ENCODE peak calls at places on chromosome 21, in nine cellular contexts. One of them, this sample, is unnamed.

GRCh38 chr21:33024278-33025103 is 1.2 kb upstream of the OLIG2 start:
- DNase-seq in OCI-LY7: no peak
- DNase-seq in epithelial cell of proximal tubule: no peak
- DNase-seq in WTC11: no peak
- DNase-seq in tibial nerve: no peak
- DNase-seq in lower leg skin: peak; percentile 52
- DNase-seq in neural crest cell: no peak
- DNase-seq in tibial artery: no peak
- DNase-seq in progenitor cell of endocrine pancreas: no peak
- DNase-seq in this sample: no peak

GRCh38 chr21:46100426-46100825 is 2.5 kb downstream of the COL6A2 start:
- DNase-seq in OCI-LY7: no peak
- DNase-seq in epithelial cell of proximal tubule: no peak
- DNase-seq in WTC11: no peak
- DNase-seq in tibial nerve: peak; percentile 4
- DNase-seq in lower leg skin: peak; percentile 82
- DNase-seq in neural crest cell: no peak
- DNase-seq in tibial artery: no peak
- DNase-seq in progenitor cell of endocrine pancreas: no peak
- DNase-seq in this sample: no peak

GRCh38 chr21:38254970-38255369 is 1.8 kb upstream of the KCNJ15 start:
- DNase-seq in OCI-LY7: no peak
- DNase-seq in epithelial cell of proximal tubule: no peak
- DNase-seq in WTC11: no peak
- DNase-seq in tibial nerve: no peak
- DNase-seq in lower leg skin: no peak
- DNase-seq in neural crest cell: no peak
- DNase-seq in tibial artery: no peak
- DNase-seq in progenitor cell of endocrine pancreas: no peak
- DNase-seq in this sample: no peak

GRCh38 chr21:16620921-16621320 is 891.1 kb downstream of the USP25 start:
- DNase-seq in OCI-LY7: no peak
- DNase-seq in epithelial cell of proximal tubule: no peak
- DNase-seq in WTC11: no peak
- DNase-seq in tibial nerve: no peak
- DNase-seq in lower leg skin: no peak
- DNase-seq in neural crest cell: no peak
- DNase-seq in tibial artery: no peak
- DNase-seq in progenitor cell of endocrine pancreas: no peak
- DNase-seq in this sample: no peak

GRCh38 chr21:25733859-25734653 is 648 bp downstream of the ATP5PF start:
- DNase-seq in OCI-LY7: peak; percentile 43
- DNase-seq in epithelial cell of proximal tubule: no peak
- DNase-seq in WTC11: peak; percentile 16
- DNase-seq in tibial nerve: no peak
- DNase-seq in lower leg skin: no peak
- DNase-seq in neural crest cell: no peak
- DNase-seq in tibial artery: no peak
- DNase-seq in progenitor cell of endocrine pancreas: no peak
- DNase-seq in this sample: no peak

GRCh38 chr21:15752763-15753407 is 23.1 kb downstream of the USP25 start:
- DNase-seq in OCI-LY7: no peak
- DNase-seq in epithelial cell of proximal tubule: peak; percentile 47
- DNase-seq in WTC11: peak; percentile 85
- DNase-seq in tibial nerve: no peak
- DNase-seq in lower leg skin: no peak
- DNase-seq in neural crest cell: no peak
- DNase-seq in tibial artery: no peak
- DNase-seq in progenitor cell of endocrine pancreas: no peak
- DNase-seq in this sample: no peak

GRCh38 chr21:23524685-23525084 is 2082.6 kb downstream of the MRPL39 start:
- DNase-seq in OCI-LY7: no peak
- DNase-seq in epithelial cell of proximal tubule: no peak
- DNase-seq in WTC11: no peak
- DNase-seq in tibial nerve: no peak
- DNase-seq in lower leg skin: no peak
- DNase-seq in neural crest cell: no peak
- DNase-seq in tibial artery: no peak
- DNase-seq in progenitor cell of endocrine pancreas: no peak
- DNase-seq in this sample: no peak

GRCh38 chr21:16310191-16310590 is 580.4 kb downstream of the USP25 start:
- DNase-seq in OCI-LY7: no peak
- DNase-seq in epithelial cell of proximal tubule: no peak
- DNase-seq in WTC11: no peak
- DNase-seq in tibial nerve: no peak
- DNase-seq in lower leg skin: no peak
- DNase-seq in neural crest cell: no peak
- DNase-seq in tibial artery: no peak
- DNase-seq in progenitor cell of endocrine pancreas: no peak
- DNase-seq in this sample: no peak

GRCh38 chr21:44742418-44743153 is 31.2 kb upstream of the TSPEAR start:
- DNase-seq in OCI-LY7: peak; percentile 10
- DNase-seq in epithelial cell of proximal tubule: no peak
- DNase-seq in WTC11: no peak
- DNase-seq in tibial nerve: no peak
- DNase-seq in lower leg skin: no peak
- DNase-seq in neural crest cell: no peak
- DNase-seq in tibial artery: no peak
- DNase-seq in progenitor cell of endocrine pancreas: no peak
- DNase-seq in this sample: no peak

DNA sequence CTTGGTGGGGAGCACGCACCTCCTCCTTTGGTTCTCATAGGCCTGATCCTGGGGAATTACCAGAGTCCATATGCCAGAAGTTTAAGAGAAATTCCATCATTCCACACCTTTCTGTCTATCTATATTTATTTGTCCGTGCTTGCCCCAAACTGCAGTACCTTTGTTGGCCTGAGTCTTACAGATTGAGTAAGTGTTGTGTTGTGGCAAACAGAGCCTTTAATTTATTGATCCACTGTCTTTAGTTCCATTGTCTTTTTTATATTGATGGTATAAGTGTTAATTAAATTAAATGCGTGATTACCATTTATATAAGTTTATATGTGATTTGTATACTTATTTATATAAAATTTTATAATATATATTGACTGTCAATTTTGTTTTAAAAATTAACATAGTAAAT is 4.9 kb downstream of the SH3BGR start:
- DNase-seq in OCI-LY7: no peak
- DNase-seq in epithelial cell of proximal tubule: no peak
- DNase-seq in WTC11: no peak
- DNase-seq in tibial nerve: no peak
- DNase-seq in lower leg skin: no peak
- DNase-seq in neural crest cell: no peak
- DNase-seq in tibial artery: no peak
- DNase-seq in progenitor cell of endocrine pancreas: no peak
- DNase-seq in this sample: no peak
- TF ChIP-seq CTCF in OCI-LY7: no peak
- TF ChIP-seq CTCF in epithelial cell of proximal tubule: peak; percentile 28
- TF ChIP-seq CTCF in WTC11: no peak
- TF ChIP-seq CTCF in tibial nerve: no peak
- TF ChIP-seq CTCF in lower leg skin: no peak
- TF ChIP-seq CTCF in neural crest cell: peak; percentile 58
- TF ChIP-seq CTCF in tibial artery: peak; percentile 8
- TF ChIP-seq CTCF in progenitor cell of endocrine pancreas: peak; percentile 54
- TF ChIP-seq CTCF in this sample: peak; percentile 56

GRCh38 chr21:30268608-30269197 is 14.0 kb downstream of the KRTAP24-1 start:
- DNase-seq in OCI-LY7: peak; percentile 8
- DNase-seq in epithelial cell of proximal tubule: no peak
- DNase-seq in WTC11: no peak
- DNase-seq in tibial nerve: no peak
- DNase-seq in lower leg skin: no peak
- DNase-seq in neural crest cell: no peak
- DNase-seq in tibial artery: no peak
- DNase-seq in progenitor cell of endocrine pancreas: no peak
- DNase-seq in this sample: no peak
- TF ChIP-seq CTCF in OCI-LY7: peak; percentile 63
- TF ChIP-seq CTCF in epithelial cell of proximal tubule: peak; percentile 17
- TF ChIP-seq CTCF in WTC11: peak; percentile 50
- TF ChIP-seq CTCF in tibial nerve: no peak
- TF ChIP-seq CTCF in lower leg skin: no peak
- TF ChIP-seq CTCF in neural crest cell: peak; percentile 39
- TF ChIP-seq CTCF in tibial artery: no peak
- TF ChIP-seq CTCF in progenitor cell of endocrine pancreas: peak; percentile 36
- TF ChIP-seq CTCF in this sample: no peak

DNA sequence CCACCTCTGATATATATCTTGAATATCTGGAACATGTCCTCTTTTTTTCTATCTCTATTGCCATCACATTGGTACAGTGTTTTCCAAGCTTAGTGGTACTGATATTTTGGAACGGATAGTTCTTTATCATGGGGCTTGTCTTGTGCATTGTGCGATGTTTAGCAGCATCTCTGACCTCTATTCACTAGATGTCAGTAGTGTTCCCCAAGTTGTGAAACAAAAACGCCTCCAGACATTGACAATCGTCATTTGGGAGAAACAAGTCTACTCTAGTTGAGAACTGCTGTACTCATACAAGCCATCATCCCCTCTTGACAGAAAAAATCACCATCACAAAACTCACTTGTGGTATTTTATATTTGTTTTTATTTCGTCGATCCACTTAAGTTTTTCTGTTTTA is 79.7 kb upstream of the CHODL start:
- DNase-seq in OCI-LY7: no peak
- DNase-seq in epithelial cell of proximal tubule: no peak
- DNase-seq in WTC11: no peak
- DNase-seq in tibial nerve: no peak
- DNase-seq in lower leg skin: no peak
- DNase-seq in neural crest cell: no peak
- DNase-seq in tibial artery: no peak
- DNase-seq in progenitor cell of endocrine pancreas: no peak
- DNase-seq in this sample: no peak
- TF ChIP-seq CTCF in OCI-LY7: peak; percentile 31
- TF ChIP-seq CTCF in epithelial cell of proximal tubule: no peak
- TF ChIP-seq CTCF in WTC11: no peak
- TF ChIP-seq CTCF in tibial nerve: no peak
- TF ChIP-seq CTCF in lower leg skin: no peak
- TF ChIP-seq CTCF in neural crest cell: no peak
- TF ChIP-seq CTCF in tibial artery: no peak
- TF ChIP-seq CTCF in progenitor cell of endocrine pancreas: no peak
- TF ChIP-seq CTCF in this sample: no peak

DNA sequence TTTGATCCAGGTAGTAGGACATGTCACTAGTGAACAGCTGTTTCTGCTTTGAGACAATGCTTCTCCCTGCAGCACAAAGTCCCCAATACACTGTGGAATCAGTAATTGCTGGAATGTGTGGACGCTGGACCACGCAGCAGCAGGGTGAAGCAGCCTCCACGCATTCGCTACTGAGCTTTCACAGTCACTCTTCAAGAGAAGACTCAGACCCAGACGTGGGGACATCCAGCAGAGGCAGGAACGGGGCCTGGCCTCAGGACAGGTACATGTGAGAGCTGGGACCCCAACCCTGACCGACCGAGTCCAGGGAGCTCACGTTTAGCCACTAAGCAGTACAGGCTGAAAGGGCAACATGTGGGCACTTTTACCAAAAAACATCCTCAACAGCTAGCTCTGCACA is 34.1 kb upstream of the PRDM15 start:
- DNase-seq in OCI-LY7: no peak
- DNase-seq in epithelial cell of proximal tubule: no peak
- DNase-seq in WTC11: no peak
- DNase-seq in tibial nerve: no peak
- DNase-seq in lower leg skin: no peak
- DNase-seq in neural crest cell: no peak
- DNase-seq in tibial artery: no peak
- DNase-seq in progenitor cell of endocrine pancreas: no peak
- DNase-seq in this sample: no peak
- TF ChIP-seq CTCF in OCI-LY7: no peak
- TF ChIP-seq CTCF in epithelial cell of proximal tubule: no peak
- TF ChIP-seq CTCF in WTC11: no peak
- TF ChIP-seq CTCF in tibial nerve: no peak
- TF ChIP-seq CTCF in lower leg skin: no peak
- TF ChIP-seq CTCF in neural crest cell: no peak
- TF ChIP-seq CTCF in tibial artery: no peak
- TF ChIP-seq CTCF in progenitor cell of endocrine pancreas: no peak
- TF ChIP-seq CTCF in this sample: no peak

DNA sequence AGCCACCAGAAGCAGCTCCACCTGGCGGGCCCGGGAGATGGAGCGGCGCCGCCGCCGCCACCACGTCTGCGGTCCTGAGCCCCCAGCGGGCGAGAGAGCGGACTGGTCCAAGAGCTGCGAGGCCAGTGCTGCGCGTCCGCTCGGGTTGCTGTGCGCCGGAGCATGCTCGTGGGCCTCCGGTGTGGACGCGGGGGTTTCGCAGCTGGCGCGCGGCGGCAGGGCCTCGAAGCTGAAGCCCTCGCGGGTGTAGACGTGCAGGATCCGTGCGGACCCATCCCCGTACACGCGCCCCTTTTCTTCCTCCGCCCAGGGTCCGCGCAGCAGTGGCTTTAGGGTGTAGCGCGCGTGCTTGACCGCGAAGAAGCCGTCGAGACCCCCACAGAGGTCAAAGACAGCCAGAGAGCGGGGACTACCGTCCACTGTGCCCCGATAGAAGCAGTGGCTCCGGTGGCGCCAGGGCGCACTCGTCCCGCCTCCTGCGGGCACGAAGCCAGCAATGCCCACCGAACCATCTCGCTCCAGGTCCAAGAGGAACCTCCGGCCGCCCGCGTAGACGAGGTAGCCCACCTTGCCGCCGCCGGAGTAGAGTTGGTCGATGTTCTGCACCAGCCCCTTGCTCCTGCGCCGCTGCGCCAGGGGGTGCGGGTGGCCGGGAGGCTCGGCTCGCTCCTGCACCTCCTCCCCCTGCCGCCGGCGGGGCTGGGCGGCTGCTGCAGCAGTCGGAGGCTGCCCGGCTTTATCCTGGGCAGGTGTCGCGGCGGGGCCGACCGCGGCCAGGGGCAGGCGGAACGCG is 1.1 kb downstream of the ADAMTS5 start:
- DNase-seq in OCI-LY7: no peak
- DNase-seq in epithelial cell of proximal tubule: no peak
- DNase-seq in WTC11: peak; percentile 85
- DNase-seq in tibial nerve: no peak
- DNase-seq in lower leg skin: peak; percentile 86
- DNase-seq in neural crest cell: peak; percentile 50
- DNase-seq in tibial artery: peak; percentile 71
- DNase-seq in progenitor cell of endocrine pancreas: peak; percentile 71
- DNase-seq in this sample: peak; percentile 40
- TF ChIP-seq CTCF in OCI-LY7: no peak
- TF ChIP-seq CTCF in epithelial cell of proximal tubule: peak; percentile 49
- TF ChIP-seq CTCF in WTC11: no peak
- TF ChIP-seq CTCF in tibial nerve: no peak
- TF ChIP-seq CTCF in lower leg skin: no peak
- TF ChIP-seq CTCF in neural crest cell: peak; percentile 52
- TF ChIP-seq CTCF in tibial artery: peak; percentile 17
- TF ChIP-seq CTCF in progenitor cell of endocrine pancreas: peak; percentile 71
- TF ChIP-seq CTCF in this sample: peak; percentile 19

DNA sequence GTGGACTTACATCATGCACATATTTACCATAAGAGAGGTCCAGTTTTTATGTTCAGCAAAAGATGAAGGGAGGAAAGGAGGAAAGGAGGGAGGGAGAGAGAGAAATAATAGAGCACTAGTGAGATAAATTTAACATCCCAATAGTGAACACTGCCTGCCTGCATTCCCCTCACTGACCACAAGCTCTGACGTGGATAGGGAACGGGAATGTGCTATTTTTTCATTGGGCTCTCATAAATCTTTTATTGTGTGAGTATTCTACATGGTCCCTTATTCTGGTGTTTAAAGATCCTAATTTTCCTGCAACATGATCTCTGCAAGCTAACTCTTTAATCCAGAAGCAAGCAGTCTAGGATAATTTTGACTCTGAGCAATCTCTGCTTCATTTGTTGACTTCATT is 82.2 kb downstream of the TTC3 start:
- DNase-seq in OCI-LY7: no peak
- DNase-seq in epithelial cell of proximal tubule: no peak
- DNase-seq in WTC11: no peak
- DNase-seq in tibial nerve: no peak
- DNase-seq in lower leg skin: no peak
- DNase-seq in neural crest cell: no peak
- DNase-seq in tibial artery: no peak
- DNase-seq in progenitor cell of endocrine pancreas: no peak
- DNase-seq in this sample: no peak
- TF ChIP-seq CTCF in OCI-LY7: no peak
- TF ChIP-seq CTCF in epithelial cell of proximal tubule: no peak
- TF ChIP-seq CTCF in WTC11: no peak
- TF ChIP-seq CTCF in tibial nerve: no peak
- TF ChIP-seq CTCF in lower leg skin: no peak
- TF ChIP-seq CTCF in neural crest cell: peak; percentile 40
- TF ChIP-seq CTCF in tibial artery: peak; percentile 23
- TF ChIP-seq CTCF in progenitor cell of endocrine pancreas: no peak
- TF ChIP-seq CTCF in this sample: no peak

This sample was measured in mesothelial cell of epicardium.